ENCODE peak calls at places on chromosome 10, in five cellular contexts. One of them, this sample, is unnamed.

GRCh38 chr10:624605-625334 is 64.7 kb downstream of the DIP2C start:
- DNase-seq in AG09309: no peak
- DNase-seq in IMR-90: peak; percentile 85
- DNase-seq in amniotic stem cell: peak; percentile 35
- DNase-seq in glutamatergic neuron: peak; percentile 74
- DNase-seq in this sample: no peak

GRCh38 chr10:91519899-91520514 is 109.9 kb downstream of the HECTD2 start:
- DNase-seq in AG09309: no peak
- DNase-seq in IMR-90: no peak
- DNase-seq in glutamatergic neuron: no peak
- DNase-seq in amniotic stem cell: no peak
- DNase-seq in this sample: no peak

GRCh38 chr10:71572962-71573361 is 146.6 kb downstream of the C10orf105 start:
- DNase-seq in amniotic stem cell: no peak
- DNase-seq in glutamatergic neuron: no peak
- DNase-seq in IMR-90: no peak
- DNase-seq in AG09309: no peak
- DNase-seq in this sample: no peak

GRCh38 chr10:105259201-105259600 is 618.1 kb downstream of the SORCS3 start:
- DNase-seq in glutamatergic neuron: no peak
- DNase-seq in AG09309: no peak
- DNase-seq in IMR-90: no peak
- DNase-seq in amniotic stem cell: no peak
- DNase-seq in this sample: no peak

GRCh38 chr10:127919418-127920191 is 12.7 kb downstream of the PTPRE start:
- DNase-seq in IMR-90: peak; percentile 37
- DNase-seq in amniotic stem cell: no peak
- DNase-seq in glutamatergic neuron: no peak
- DNase-seq in AG09309: peak; percentile 79
- DNase-seq in this sample: peak; percentile 16

GRCh38 chr10:88536437-88536836 is 46.7 kb downstream of the RNLS start:
- DNase-seq in AG09309: no peak
- DNase-seq in IMR-90: no peak
- DNase-seq in amniotic stem cell: no peak
- DNase-seq in glutamatergic neuron: no peak
- DNase-seq in this sample: no peak

GRCh38 chr10:84172435-84173356 is 905 bp upstream of the GPR15LG start:
- DNase-seq in AG09309: no peak
- DNase-seq in IMR-90: no peak
- DNase-seq in glutamatergic neuron: no peak
- DNase-seq in amniotic stem cell: no peak
- DNase-seq in this sample: no peak

GRCh38 chr10:25059990-25060389 is 43.6 kb downstream of the THNSL1 start:
- DNase-seq in IMR-90: peak; percentile 75
- DNase-seq in glutamatergic neuron: no peak
- DNase-seq in AG09309: peak; percentile 63
- DNase-seq in amniotic stem cell: peak; percentile 49
- DNase-seq in this sample: peak; percentile 78

GRCh38 chr10:20474064-20474463 is 423.0 kb downstream of the NEBL start:
- DNase-seq in amniotic stem cell: no peak
- DNase-seq in IMR-90: no peak
- DNase-seq in AG09309: no peak
- DNase-seq in glutamatergic neuron: no peak
- DNase-seq in this sample: no peak

GRCh38 chr10:128045833-128046120 is 80.4 kb downstream of the MKI67 start:
- DNase-seq in AG09309: no peak
- DNase-seq in amniotic stem cell: no peak
- DNase-seq in glutamatergic neuron: no peak
- DNase-seq in IMR-90: no peak
- DNase-seq in this sample: no peak

GRCh38 chr10:125694874-125695273 is 11.9 kb upstream of the TEX36 start:
- DNase-seq in glutamatergic neuron: no peak
- DNase-seq in IMR-90: peak; percentile 85
- DNase-seq in AG09309: peak; percentile 91
- DNase-seq in amniotic stem cell: peak; percentile 75
- DNase-seq in this sample: peak; percentile 71

GRCh38 chr10:119335671-119336353 is 128.4 kb downstream of the GRK5 start:
- DNase-seq in IMR-90: peak; percentile 78
- DNase-seq in AG09309: no peak
- DNase-seq in glutamatergic neuron: no peak
- DNase-seq in amniotic stem cell: no peak
- DNase-seq in this sample: no peak

GRCh38 chr10:22042557-22043326 is 39.2 kb upstream of the DNAJC1 start:
- DNase-seq in amniotic stem cell: no peak
- DNase-seq in IMR-90: no peak
- DNase-seq in AG09309: no peak
- DNase-seq in glutamatergic neuron: no peak
- DNase-seq in this sample: peak; percentile 28

GRCh38 chr10:22612316-22612715 is 102.1 kb downstream of the PIP4K2A start:
- DNase-seq in IMR-90: no peak
- DNase-seq in amniotic stem cell: no peak
- DNase-seq in AG09309: no peak
- DNase-seq in glutamatergic neuron: no peak
- DNase-seq in this sample: no peak

GRCh38 chr10:122141821-122142651 is 129.1 kb upstream of the BTBD16 start:
- DNase-seq in amniotic stem cell: no peak
- DNase-seq in IMR-90: peak; percentile 63
- DNase-seq in glutamatergic neuron: peak; percentile 56
- DNase-seq in AG09309: no peak
- DNase-seq in this sample: no peak

GRCh38 chr10:124153601-124153930 is 60.2 kb upstream of the CHST15 start:
- DNase-seq in amniotic stem cell: no peak
- DNase-seq in glutamatergic neuron: no peak
- DNase-seq in AG09309: no peak
- DNase-seq in IMR-90: no peak
- DNase-seq in this sample: no peak

GRCh38 chr10:113844091-113844490 is 9.8 kb downstream of the DCLRE1A start:
- DNase-seq in amniotic stem cell: no peak
- DNase-seq in glutamatergic neuron: no peak
- DNase-seq in IMR-90: no peak
- DNase-seq in AG09309: no peak
- DNase-seq in this sample: no peak

GRCh38 chr10:4390219-4390618 is 435.8 kb upstream of the AKR1E2 start:
- DNase-seq in IMR-90: no peak
- DNase-seq in amniotic stem cell: no peak
- DNase-seq in glutamatergic neuron: no peak
- DNase-seq in AG09309: no peak
- DNase-seq in this sample: no peak

GRCh38 chr10:5071411-5072198 is 22.6 kb upstream of the AKR1C3 start:
- DNase-seq in glutamatergic neuron: no peak
- DNase-seq in amniotic stem cell: no peak
- DNase-seq in AG09309: peak; percentile 63
- DNase-seq in IMR-90: peak; percentile 63
- DNase-seq in this sample: peak; percentile 99

GRCh38 chr10:59626523-59626869 is 83.2 kb downstream of the SLC16A9 start:
- DNase-seq in glutamatergic neuron: no peak
- DNase-seq in IMR-90: no peak
- DNase-seq in amniotic stem cell: no peak
- DNase-seq in AG09309: no peak
- DNase-seq in this sample: no peak

GRCh38 chr10:132296671-132297443 is 10.9 kb downstream of the STK32C start:
- DNase-seq in amniotic stem cell: no peak
- DNase-seq in IMR-90: no peak
- DNase-seq in glutamatergic neuron: peak; percentile 12
- DNase-seq in AG09309: no peak
- DNase-seq in this sample: no peak

GRCh38 chr10:126090911-126091728 is 194.8 kb downstream of the FANK1 start:
- DNase-seq in glutamatergic neuron: no peak
- DNase-seq in AG09309: peak; percentile 92
- DNase-seq in IMR-90: peak; percentile 97
- DNase-seq in amniotic stem cell: peak; percentile 63
- DNase-seq in this sample: peak; percentile 64

GRCh38 chr10:69318997-69319727 is 40.9 kb downstream of the HK1 start:
- DNase-seq in glutamatergic neuron: peak; percentile 42
- DNase-seq in IMR-90: peak; percentile 53
- DNase-seq in AG09309: no peak
- DNase-seq in amniotic stem cell: peak; percentile 32
- DNase-seq in this sample: peak; percentile 38

GRCh38 chr10:15106352-15107013 is 9.3 kb downstream of the RPP38 start:
- DNase-seq in IMR-90: peak; percentile 67
- DNase-seq in amniotic stem cell: peak; percentile 7
- DNase-seq in glutamatergic neuron: peak; percentile 87
- DNase-seq in AG09309: no peak
- DNase-seq in this sample: peak; percentile 69

GRCh38 chr10:89224697-89225443 is 17.8 kb upstream of the CH25H start:
- DNase-seq in glutamatergic neuron: no peak
- DNase-seq in AG09309: no peak
- DNase-seq in IMR-90: no peak
- DNase-seq in amniotic stem cell: no peak
- DNase-seq in this sample: no peak

GRCh38 chr10:99084161-99084560 is 151.5 kb downstream of the HPSE2 start:
- DNase-seq in AG09309: no peak
- DNase-seq in glutamatergic neuron: no peak
- DNase-seq in amniotic stem cell: no peak
- DNase-seq in IMR-90: no peak
- DNase-seq in this sample: no peak

GRCh38 chr10:4254101-4254994 is 469.3 kb upstream of the KLF6 start:
- DNase-seq in glutamatergic neuron: no peak
- DNase-seq in IMR-90: peak; percentile 99
- DNase-seq in amniotic stem cell: peak; percentile 19
- DNase-seq in AG09309: peak; percentile 83
- DNase-seq in this sample: no peak

GRCh38 chr10:79387466-79387973 is 40.3 kb downstream of the PPIF start:
- DNase-seq in amniotic stem cell: no peak
- DNase-seq in AG09309: no peak
- DNase-seq in glutamatergic neuron: no peak
- DNase-seq in IMR-90: no peak
- DNase-seq in this sample: no peak

GRCh38 chr10:49138361-49138891 is 4.6 kb upstream of the FAM170B start:
- DNase-seq in glutamatergic neuron: no peak
- DNase-seq in IMR-90: peak; percentile 87
- DNase-seq in AG09309: peak; percentile 67
- DNase-seq in amniotic stem cell: no peak
- DNase-seq in this sample: no peak

GRCh38 chr10:21195149-21195731 is 298.1 kb upstream of the NEBL start:
- DNase-seq in IMR-90: no peak
- DNase-seq in glutamatergic neuron: no peak
- DNase-seq in AG09309: no peak
- DNase-seq in amniotic stem cell: no peak
- DNase-seq in this sample: peak; percentile 32

GRCh38 chr10:59622320-59622901 is 87.2 kb downstream of the SLC16A9 start:
- DNase-seq in AG09309: peak; percentile 17
- DNase-seq in glutamatergic neuron: peak; percentile 35
- DNase-seq in IMR-90: peak; percentile 61
- DNase-seq in amniotic stem cell: no peak
- DNase-seq in this sample: peak; percentile 13

This sample was measured in A549.